ENCODE peak calls at places on chromosome 20, in ten cellular contexts. A is HT1080; K is lung microvascular endothelial cell; P is B cell; U is glomerular endothelial cell; N is amygdala; O is activated CD4-positive, alpha-beta T cell treated with anti-CD3 and anti-CD28 coated beads, Interleukin-2, amount 10 ng/mL, durations not matched to agents 7 days and 5 days; Z is activated CD4-positive, CD25-positive, alpha-beta regulatory T cell; D is ovary; T is HEK293T. H is an unnamed sample.
A peak's percentile ranks its signal among the peaks of the same experiment; 100 is the strongest.

GRCh38 chr20:61300741-61301140 is 48.7 kb downstream of the CDH4 start:
- DNase-seq in U (no peak), A (no peak), P (no peak), D (no peak), N (no peak), O (no peak), T (no peak), K (no peak), Z (no peak), H (no peak)

GRCh38 chr20:37692447-37693166 is 1.2 kb upstream of the CTNNBL1 start:
- DNase-seq in K (no peak), U (no peak), D (no peak), A (no peak), P (no peak), O (no peak), N (no peak), Z (no peak), T (no peak), H (no peak)

GRCh38 chr20:53454675-53455276 is 138.9 kb downstream of the ZNF217 start:
- DNase-seq in K (no peak), A (no peak), D (no peak), U (no peak), N (no peak), T (no peak), Z (no peak), O (no peak), P (no peak), H (no peak)

GRCh38 chr20:24916412-24916811 is 32.7 kb upstream of the CST7 start:
- DNase-seq in O (no peak), P (no peak), K (no peak), Z (no peak), A (no peak), D (no peak), N (no peak), U (no peak), T (no peak), H (no peak)

GRCh38 chr20:9789136-9789535 is 49.7 kb downstream of the PAK5 start:
- DNase-seq in T (no peak), P (no peak), K (no peak), Z (no peak), O (no peak), N (no peak), D (no peak), U (no peak), A (no peak), H (no peak)

GRCh38 chr20:44031001-44031574 is 116.4 kb downstream of the TOX2 start:
- DNase-seq in P (no peak), U (no peak), T (no peak), O (no peak), N (no peak), Z (no peak), A (no peak), K (no peak), D (no peak), H (no peak)

GRCh38 chr20:53124803-53125202 is 152.6 kb downstream of the TSHZ2 start:
- DNase-seq in U (no peak), D (no peak), K (no peak), Z (no peak), T (no peak), P (no peak), O (no peak), A (no peak), N (no peak), H (no peak)

GRCh38 chr20:62503414-62504178 is 27.8 kb upstream of the GATA5 start:
- DNase-seq in P (no peak), N (no peak), D (no peak), K (no peak), T (no peak), O (no peak), Z (no peak), A (no peak), U (no peak), H (no peak)

GRCh38 chr20:1242530-1242929 is 16.7 kb downstream of the RAD21L1 start:
- DNase-seq in P (no peak), K (no peak), Z (no peak), D (no peak), A (peak; percentile 90), N (no peak), U (peak; percentile 29), O (no peak), T (no peak), H (peak; percentile 68)

GRCh38 chr20:50601511-50602431 is 89.6 kb downstream of the RIPOR3 start:
- DNase-seq in P (peak; percentile 43), A (no peak), U (no peak), Z (no peak), D (no peak), T (no peak), K (no peak), O (no peak), N (no peak), H (no peak)

GRCh38 chr20:19995220-19995863 is 21.8 kb upstream of the NAA20 start:
- DNase-seq in U (no peak), D (no peak), P (peak; percentile 48), A (peak; percentile 70), K (peak; percentile 73), N (no peak), T (peak; percentile 49), Z (no peak), O (peak; percentile 38), H (no peak)

GRCh38 chr20:25223179-25223661 is 24.7 kb upstream of the PYGB start:
- DNase-seq in D (no peak), A (peak; percentile 99), Z (no peak), P (no peak), N (no peak), U (no peak), O (peak; percentile 21), T (peak; percentile 39), K (peak; percentile 69), H (peak; percentile 62)

GRCh38 chr20:4835244-4836177 is 113.8 kb downstream of the PRND start:
- DNase-seq in O (no peak), K (no peak), P (no peak), Z (no peak), N (peak; percentile 68), A (no peak), T (no peak), D (peak; percentile 86), U (no peak), H (no peak)

GRCh38 chr20:63742381-63743024 is 2.9 kb downstream of the SLC2A4RG start:
- DNase-seq in T (no peak), K (no peak), D (peak; percentile 56), Z (no peak), O (no peak), P (peak; percentile 38), A (no peak), N (no peak), U (no peak), H (no peak)

GRCh38 chr20:63529861-63530787 is 7.1 kb downstream of the PTK6 start:
- DNase-seq in O (peak; percentile 6), K (no peak), D (no peak), N (no peak), A (no peak), U (no peak), T (no peak), P (peak; percentile 45), Z (no peak), H (no peak)

GRCh38 chr20:2984956-2985661 is 58.3 kb upstream of the GNRH2 start:
- DNase-seq in U (no peak), N (no peak), K (peak; percentile 68), O (no peak), D (no peak), P (no peak), Z (no peak), A (peak; percentile 54), T (no peak), H (no peak)

GRCh38 chr20:4893709-4894108 is 107.6 kb downstream of the SLC23A2 start:
- DNase-seq in K (no peak), N (no peak), Z (no peak), T (no peak), A (no peak), P (no peak), D (no peak), O (no peak), U (no peak), H (no peak)

GRCh38 chr20:4813839-4814695 is 92.4 kb downstream of the PRND start:
- DNase-seq in T (no peak), D (no peak), N (no peak), O (peak; percentile 86), U (peak; percentile 66), Z (no peak), A (peak; percentile 31), K (no peak), P (peak; percentile 57), H (no peak)

GRCh38 chr20:49594143-49594928 is 26.4 kb upstream of the PTGIS start:
- DNase-seq in A (peak; percentile 28), K (no peak), Z (peak; percentile 33), N (no peak), P (no peak), D (no peak), O (peak; percentile 82), T (no peak), U (no peak), H (peak; percentile 92)

GRCh38 chr20:53100476-53100911 is 128.3 kb downstream of the TSHZ2 start:
- DNase-seq in A (no peak), D (no peak), P (no peak), U (no peak), Z (no peak), K (peak; percentile 82), O (no peak), T (no peak), N (no peak), H (no peak)

GRCh38 chr20:43983359-43983758 is 68.7 kb downstream of the TOX2 start:
- DNase-seq in K (no peak), A (no peak), N (no peak), U (no peak), O (peak; percentile 47), Z (no peak), P (no peak), D (no peak), T (peak; percentile 55), H (no peak)

GRCh38 chr20:1654994-1655393 is 2.6 kb downstream of the SIRPG start:
- DNase-seq in K (no peak), P (no peak), T (no peak), U (no peak), Z (no peak), A (no peak), D (no peak), N (no peak), O (no peak), H (no peak)

GRCh38 chr20:7248392-7248992 is 481.0 kb downstream of the BMP2 start:
- DNase-seq in Z (no peak), N (no peak), K (no peak), A (no peak), P (no peak), T (no peak), U (no peak), O (no peak), D (no peak), H (no peak)

GRCh38 chr20:35560105-35560511 is 18.2 kb downstream of the ERGIC3 start:
- DNase-seq in P (no peak), O (no peak), N (no peak), U (no peak), T (no peak), A (no peak), Z (no peak), D (no peak), K (no peak), H (no peak)

GRCh38 chr20:32823737-32824588 is 4.2 kb downstream of the MAPRE1 start:
- DNase-seq in U (no peak), K (no peak), T (no peak), Z (no peak), A (no peak), P (no peak), O (no peak), N (no peak), D (no peak), H (no peak)

GRCh38 chr20:4171538-4172116 is 156.3 kb upstream of the RNF24 start:
- DNase-seq in A (no peak), P (no peak), T (no peak), D (no peak), N (peak; percentile 27), O (no peak), Z (no peak), K (no peak), U (no peak), H (no peak)

GRCh38 chr20:24583169-24583792 is 113.9 kb downstream of the SYNDIG1 start:
- DNase-seq in N (no peak), K (no peak), O (no peak), P (no peak), D (no peak), A (no peak), Z (no peak), U (no peak), T (no peak), H (no peak)

GRCh38 chr20:40286991-40287531 is 402.0 kb downstream of the MAFB start:
- DNase-seq in A (no peak), O (no peak), K (peak; percentile 49), T (no peak), D (peak; percentile 15), Z (no peak), N (peak; percentile 50), U (no peak), P (no peak), H (no peak)

H was measured in BJ.